ENCODE peak calls at places on chromosomes 16 and 17, in eight cellular contexts. B, D, V, Y, X, R, M and C are unnamed samples.

GRCh38 chr17:65198653-65199382 is 61.6 kb downstream of the RGS9 start:
- DNase-seq in B (peak; percentile 70), X (peak; percentile 27), D (no peak), M (no peak), Y (no peak), R (peak; percentile 69), V (no peak), C (no peak)

GRCh38 chr17:59101178-59101577 is 5.5 kb downstream of the TRIM37 start:
- DNase-seq in R (no peak), B (no peak), V (no peak), X (no peak), M (no peak), Y (no peak), D (no peak), C (no peak)

GRCh38 chr17:78316867-78317816 is 42.7 kb downstream of the SOCS3 start:
- DNase-seq in R (peak; percentile 71), X (peak; percentile 78), B (peak; percentile 35), M (no peak), D (no peak), Y (no peak), V (peak; percentile 82), C (no peak)

GRCh38 chr16:76639685-76640289 is 362.6 kb downstream of the CNTNAP4 start:
- DNase-seq in X (no peak), V (no peak), M (no peak), D (no peak), B (peak; percentile 2), R (peak; percentile 1), Y (no peak), C (peak; percentile 44)

GRCh38 chr16:75022567-75022966 is 23.7 kb downstream of the ZNRF1 start:
- DNase-seq in D (no peak), X (no peak), V (no peak), M (no peak), B (peak; percentile 34), Y (no peak), R (no peak), C (no peak)

GRCh38 chr16:76035689-76036088 is 241.5 kb upstream of the CNTNAP4 start:
- DNase-seq in V (no peak), R (no peak), D (no peak), X (no peak), M (no peak), B (no peak), Y (no peak), C (no peak)

GRCh38 chr17:58176200-58176599 is 9.4 kb downstream of the OR4D2 start:
- DNase-seq in X (no peak), R (peak; percentile 25), Y (no peak), M (no peak), B (peak; percentile 46), V (no peak), D (no peak), C (no peak)

GRCh38 chr16:78294538-78295225 is 195.2 kb downstream of the WWOX start:
- DNase-seq in Y (no peak), X (no peak), M (no peak), V (no peak), B (no peak), R (no peak), D (no peak), C (no peak)

DNA sequence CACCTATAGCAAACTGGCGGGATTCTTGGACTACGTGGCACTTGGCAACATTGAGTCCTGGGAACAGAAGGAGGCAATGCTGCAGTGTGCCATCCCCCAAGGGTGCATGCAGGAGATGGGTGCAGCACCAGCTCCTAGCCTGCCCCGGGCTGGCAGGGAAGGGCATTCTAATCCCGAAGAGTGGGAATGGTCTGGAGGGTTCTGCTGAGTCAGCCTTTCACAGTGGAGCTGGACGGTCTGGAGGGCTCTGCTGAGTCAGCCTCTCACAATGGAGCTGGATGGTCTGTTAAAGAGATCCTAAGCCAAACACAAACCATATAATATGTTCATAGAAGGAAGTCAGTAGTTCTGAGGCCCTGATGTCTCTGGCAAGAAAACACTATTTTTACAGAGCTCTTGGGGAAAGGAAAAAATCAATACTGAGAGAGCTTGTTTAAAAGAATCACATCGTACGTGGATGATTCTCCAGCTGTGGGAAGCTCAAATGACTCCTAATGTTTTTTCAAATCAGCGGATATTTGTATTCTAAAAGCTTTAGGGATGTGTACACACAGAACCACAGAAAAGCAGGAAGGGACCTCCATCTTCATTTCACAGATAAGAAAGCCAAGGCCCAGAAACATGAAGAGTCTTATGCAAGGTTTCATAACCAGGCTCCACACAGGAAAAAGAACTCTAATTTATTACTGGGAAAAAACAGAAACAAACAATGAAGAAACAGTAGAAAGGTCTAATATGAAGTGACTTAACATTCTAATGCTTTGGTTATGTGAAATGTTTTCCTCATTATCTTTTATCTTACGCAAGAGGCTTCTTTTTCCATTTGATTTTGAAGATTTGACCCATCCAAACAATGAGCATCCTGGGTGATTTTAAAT is 176.3 kb downstream of the VPS53 start:
- DNase-seq in Y (no peak), R (peak; percentile 67), X (no peak), V (no peak), D (no peak), B (peak; percentile 17), M (no peak), C (no peak)
- H3K27ac ChIP-seq in Y (no peak overlapping the region), R (peak overlapping the region; percentile 82), X (no peak overlapping the region), V (peak overlapping the region; percentile 21), D (peak overlapping the region; percentile 59), B (no peak overlapping the region), M (peak overlapping the region; percentile 31), C (no peak overlapping the region)

DNA sequence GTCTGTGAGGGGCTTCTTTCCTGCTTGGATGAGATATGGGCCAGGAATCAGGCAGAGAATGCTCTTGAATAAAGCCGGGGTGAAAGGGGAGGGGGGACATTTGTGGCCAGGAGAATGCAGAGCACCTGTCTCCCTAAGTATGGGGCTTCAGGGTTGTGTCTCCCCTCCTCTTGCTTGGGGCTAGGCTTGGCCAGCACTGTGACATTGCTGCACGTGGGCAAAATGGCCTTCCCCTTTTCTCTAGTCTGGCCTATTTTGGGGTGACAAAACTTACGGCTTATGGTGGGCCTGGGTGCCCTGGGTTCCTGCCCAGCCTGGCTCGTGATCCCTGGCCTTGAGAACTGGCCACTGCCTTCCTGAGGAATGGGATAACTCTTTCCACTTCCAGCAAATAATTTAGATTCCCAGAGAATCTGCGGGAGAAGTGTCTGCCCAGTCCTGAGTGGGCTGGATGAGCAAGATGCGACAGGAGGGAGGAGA is 5.6 kb downstream of the NFE2L1 start:
- DNase-seq in M (no peak), Y (no peak), R (no peak), X (no peak), V (no peak), D (no peak), B (no peak), C (no peak)
- H3K36me3 ChIP-seq in M (peaks cover 43% of the 10 kb centered on the region), Y (peaks cover 38% of the 10 kb centered on the region), R (peaks cover 63% of the 10 kb centered on the region), X (peaks cover 43% of the 10 kb centered on the region), V (peaks cover 62% of the 10 kb centered on the region), D (peaks cover 47% of the 10 kb centered on the region), B (peaks cover 14% of the 10 kb centered on the region), C (peaks cover 79% of the 10 kb centered on the region)

DNA sequence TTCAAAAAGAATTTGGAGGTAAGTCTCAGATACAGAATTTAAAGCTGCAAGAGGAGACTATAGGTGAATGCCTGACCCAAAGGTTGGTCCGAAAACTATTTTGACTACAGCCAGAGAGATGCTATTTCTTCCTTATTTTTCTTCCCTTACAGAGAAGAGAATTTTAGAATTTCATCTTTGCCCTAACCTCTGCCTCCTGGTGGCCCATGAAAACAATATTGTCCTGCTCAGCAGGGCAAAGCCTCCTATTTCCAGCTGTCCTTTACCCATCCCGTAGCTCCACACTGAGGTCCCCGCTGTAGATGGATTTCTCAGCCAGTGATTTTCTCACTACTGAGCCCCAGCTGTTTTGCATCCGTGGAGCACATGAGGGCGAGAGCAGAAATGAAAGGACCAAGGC is 24.6 kb downstream of the HOXB1 start:
- DNase-seq in Y (no peak), V (no peak), B (peak; percentile 34), X (no peak), M (no peak), R (no peak), D (no peak), C (no peak)
- H3K4me1 ChIP-seq in Y (no peaks in the 10 kb centered on the region), V (no peaks in the 10 kb centered on the region), B (peaks cover 16% of the 10 kb centered on the region), X (peaks cover 47% of the 10 kb centered on the region), M (no peaks in the 10 kb centered on the region), R (peaks cover 17% of the 10 kb centered on the region), D (no peaks in the 10 kb centered on the region), C (peaks cover 10% of the 10 kb centered on the region)

GRCh38 chr17:48577330-48577945 is 712 bp downstream of the HOXB4 start:
- DNase-seq in M (no peak), R (peak; percentile 84), B (peak; percentile 63), V (no peak), D (no peak), Y (no peak), X (no peak), C (no peak)
- H3K27ac ChIP-seq in M (no peak overlapping the region), R (peak overlapping the region; percentile 98), B (peak overlapping the region; percentile 61), V (peak overlapping the region; percentile 79), D (peak overlapping the region; percentile 71), Y (peak overlapping the region; percentile 75), X (no peak overlapping the region), C (no peak overlapping the region)

DNA sequence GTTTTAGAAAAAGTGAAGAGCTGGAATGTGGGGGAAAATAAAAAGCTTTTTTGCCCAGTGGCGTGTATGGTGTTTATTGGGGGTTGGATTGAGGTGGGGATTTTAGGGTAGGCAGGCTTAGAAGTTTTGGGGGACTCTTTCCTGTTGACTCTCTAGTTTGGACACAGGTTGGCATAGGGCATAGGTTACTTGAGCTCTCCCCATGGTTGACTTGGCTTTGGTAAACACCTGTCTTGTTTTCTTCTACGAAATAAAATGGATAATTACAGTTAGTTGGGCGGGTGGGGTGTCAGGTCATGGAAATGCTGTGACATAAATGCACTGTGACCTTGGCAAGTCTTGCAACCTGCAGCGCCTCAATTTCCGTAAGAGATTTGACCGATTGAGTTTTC is 680 bp upstream of the TAOK2 start:
- DNase-seq in D (no peak), M (no peak), R (no peak), Y (no peak), V (no peak), B (no peak), X (no peak), C (no peak)
- H3K36me3 ChIP-seq in D (peaks cover 26% of the 10 kb centered on the region), M (peaks cover 46% of the 10 kb centered on the region), R (peaks cover 19% of the 10 kb centered on the region), Y (peaks cover 14% of the 10 kb centered on the region), V (peaks cover 20% of the 10 kb centered on the region), B (peaks cover 10% of the 10 kb centered on the region), X (no peaks in the 10 kb centered on the region), C (peaks cover 43% of the 10 kb centered on the region)

DNA sequence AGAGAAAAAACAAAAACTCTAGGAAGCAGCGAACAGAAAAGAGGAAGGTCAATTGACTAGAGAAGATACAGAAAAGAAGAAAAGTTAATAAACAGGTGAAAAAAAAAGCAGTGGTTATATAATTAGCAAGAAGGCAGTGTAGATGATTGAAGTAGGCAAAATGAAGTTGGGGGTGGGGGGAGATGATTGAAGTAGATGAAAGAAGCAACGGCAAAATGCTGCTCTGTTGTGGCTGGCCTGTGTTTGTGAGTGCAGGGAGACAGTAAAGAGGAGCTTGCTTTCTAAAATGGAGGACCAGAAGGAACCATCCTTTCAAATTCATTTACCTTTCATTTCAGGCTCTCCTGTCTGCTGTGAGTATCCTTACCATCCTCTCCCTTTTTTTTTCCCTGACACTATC is 3.6 kb downstream of the EVI2B start:
- DNase-seq in V (no peak), X (no peak), D (no peak), M (no peak), Y (no peak), R (no peak), B (no peak), C (no peak)
- H3K4me1 ChIP-seq in V (no peaks in the 10 kb centered on the region), X (peaks cover 34% of the 10 kb centered on the region), D (no peaks in the 10 kb centered on the region), M (no peaks in the 10 kb centered on the region), Y (no peaks in the 10 kb centered on the region), R (peaks cover 2% of the 10 kb centered on the region), B (peaks cover 16% of the 10 kb centered on the region), C (peaks cover 18% of the 10 kb centered on the region)